ENCODE peak calls at places on chromosome 3, in nine cellular contexts. One of them, this sample, is unnamed.

GRCh38 chr3:35639251-35640185 is at the start of gene ARPP21:
- DNase-seq in AG04450: no peak
- DNase-seq in Panc1: no peak
- DNase-seq in iPS DF 6.9: no peak
- DNase-seq in tibial nerve: no peak
- DNase-seq in neural progenitor cell: peak; percentile 70
- DNase-seq in cardiac muscle cell: no peak
- DNase-seq in colonic mucosa: no peak
- DNase-seq in body of pancreas: no peak
- DNase-seq in this sample: no peak

GRCh38 chr3:131326307-131326706 is 55.3 kb upstream of the NUDT16 start:
- DNase-seq in AG04450: no peak
- DNase-seq in Panc1: no peak
- DNase-seq in iPS DF 6.9: no peak
- DNase-seq in tibial nerve: no peak
- DNase-seq in neural progenitor cell: no peak
- DNase-seq in cardiac muscle cell: peak; percentile 25
- DNase-seq in colonic mucosa: no peak
- DNase-seq in body of pancreas: no peak
- DNase-seq in this sample: no peak

GRCh38 chr3:185764168-185764988 is 60.5 kb downstream of the IGF2BP2 start:
- DNase-seq in AG04450: no peak
- DNase-seq in Panc1: no peak
- DNase-seq in iPS DF 6.9: no peak
- DNase-seq in tibial nerve: no peak
- DNase-seq in neural progenitor cell: peak; percentile 66
- DNase-seq in cardiac muscle cell: peak; percentile 48
- DNase-seq in colonic mucosa: no peak
- DNase-seq in body of pancreas: no peak
- DNase-seq in this sample: no peak

GRCh38 chr3:88192010-88192409 is 42.3 kb downstream of the C3orf38 start:
- DNase-seq in AG04450: no peak
- DNase-seq in Panc1: no peak
- DNase-seq in iPS DF 6.9: no peak
- DNase-seq in tibial nerve: no peak
- DNase-seq in neural progenitor cell: no peak
- DNase-seq in cardiac muscle cell: no peak
- DNase-seq in colonic mucosa: no peak
- DNase-seq in body of pancreas: no peak
- DNase-seq in this sample: no peak

GRCh38 chr3:194369522-194370279 is at the start of gene LRRC15:
- DNase-seq in AG04450: no peak
- DNase-seq in Panc1: no peak
- DNase-seq in iPS DF 6.9: no peak
- DNase-seq in tibial nerve: no peak
- DNase-seq in neural progenitor cell: peak; percentile 84
- DNase-seq in cardiac muscle cell: peak; percentile 41
- DNase-seq in colonic mucosa: peak; percentile 23
- DNase-seq in body of pancreas: no peak
- DNase-seq in this sample: peak; percentile 56

GRCh38 chr3:58973796-58974195 is 76.0 kb downstream of the CFAP20DC start:
- DNase-seq in AG04450: no peak
- DNase-seq in Panc1: no peak
- DNase-seq in iPS DF 6.9: no peak
- DNase-seq in tibial nerve: no peak
- DNase-seq in neural progenitor cell: no peak
- DNase-seq in cardiac muscle cell: peak; percentile 34
- DNase-seq in colonic mucosa: no peak
- DNase-seq in body of pancreas: no peak
- DNase-seq in this sample: no peak

GRCh38 chr3:65945953-65946352 is 92.8 kb downstream of the MAGI1 start:
- DNase-seq in AG04450: no peak
- DNase-seq in Panc1: no peak
- DNase-seq in iPS DF 6.9: no peak
- DNase-seq in tibial nerve: no peak
- DNase-seq in neural progenitor cell: no peak
- DNase-seq in cardiac muscle cell: no peak
- DNase-seq in colonic mucosa: no peak
- DNase-seq in body of pancreas: no peak
- DNase-seq in this sample: no peak

GRCh38 chr3:177721864-177722370 is 524.6 kb upstream of the TBL1XR1 start:
- DNase-seq in AG04450: no peak
- DNase-seq in Panc1: no peak
- DNase-seq in iPS DF 6.9: no peak
- DNase-seq in tibial nerve: no peak
- DNase-seq in neural progenitor cell: no peak
- DNase-seq in cardiac muscle cell: no peak
- DNase-seq in colonic mucosa: no peak
- DNase-seq in body of pancreas: no peak
- DNase-seq in this sample: no peak

GRCh38 chr3:117254990-117255389 is 545.4 kb downstream of the TUSC7 start:
- DNase-seq in AG04450: no peak
- DNase-seq in Panc1: no peak
- DNase-seq in iPS DF 6.9: no peak
- DNase-seq in tibial nerve: no peak
- DNase-seq in neural progenitor cell: no peak
- DNase-seq in cardiac muscle cell: no peak
- DNase-seq in colonic mucosa: no peak
- DNase-seq in body of pancreas: no peak
- DNase-seq in this sample: no peak

GRCh38 chr3:8069471-8069870 is 432.2 kb upstream of the LMCD1 start:
- DNase-seq in AG04450: no peak
- DNase-seq in Panc1: no peak
- DNase-seq in iPS DF 6.9: no peak
- DNase-seq in tibial nerve: no peak
- DNase-seq in neural progenitor cell: peak; percentile 3
- DNase-seq in cardiac muscle cell: no peak
- DNase-seq in colonic mucosa: no peak
- DNase-seq in body of pancreas: no peak
- DNase-seq in this sample: peak; percentile 12

GRCh38 chr3:43004282-43004681 is 25.2 kb downstream of the GASK1A start:
- DNase-seq in AG04450: no peak
- DNase-seq in Panc1: no peak
- DNase-seq in iPS DF 6.9: no peak
- DNase-seq in tibial nerve: no peak
- DNase-seq in neural progenitor cell: no peak
- DNase-seq in cardiac muscle cell: peak; percentile 25
- DNase-seq in colonic mucosa: no peak
- DNase-seq in body of pancreas: no peak
- DNase-seq in this sample: no peak

GRCh38 chr3:1477669-1478068 is 384.8 kb downstream of the CNTN6 start:
- DNase-seq in AG04450: no peak
- DNase-seq in Panc1: no peak
- DNase-seq in iPS DF 6.9: no peak
- DNase-seq in tibial nerve: no peak
- DNase-seq in neural progenitor cell: no peak
- DNase-seq in cardiac muscle cell: no peak
- DNase-seq in colonic mucosa: no peak
- DNase-seq in body of pancreas: no peak
- DNase-seq in this sample: no peak

GRCh38 chr3:72255191-72255590 is 470.2 kb upstream of the PROK2 start:
- DNase-seq in AG04450: no peak
- DNase-seq in Panc1: no peak
- DNase-seq in iPS DF 6.9: no peak
- DNase-seq in tibial nerve: no peak
- DNase-seq in neural progenitor cell: peak; percentile 35
- DNase-seq in cardiac muscle cell: peak; percentile 55
- DNase-seq in colonic mucosa: no peak
- DNase-seq in body of pancreas: peak; percentile 43
- DNase-seq in this sample: no peak

GRCh38 chr3:73401616-73402265 is 223.0 kb downstream of the PDZRN3 start:
- DNase-seq in AG04450: peak; percentile 42
- DNase-seq in Panc1: no peak
- DNase-seq in iPS DF 6.9: no peak
- DNase-seq in tibial nerve: no peak
- DNase-seq in neural progenitor cell: no peak
- DNase-seq in cardiac muscle cell: peak; percentile 66
- DNase-seq in colonic mucosa: peak; percentile 60
- DNase-seq in body of pancreas: peak; percentile 44
- DNase-seq in this sample: no peak

GRCh38 chr3:61018807-61019206 is 232.4 kb downstream of the FHIT start:
- DNase-seq in AG04450: no peak
- DNase-seq in Panc1: no peak
- DNase-seq in iPS DF 6.9: no peak
- DNase-seq in tibial nerve: no peak
- DNase-seq in neural progenitor cell: no peak
- DNase-seq in cardiac muscle cell: no peak
- DNase-seq in colonic mucosa: no peak
- DNase-seq in body of pancreas: no peak
- DNase-seq in this sample: no peak
- H3K4me3 ChIP-seq in AG04450: no peak overlapping the region
- H3K4me3 ChIP-seq in Panc1: no peak overlapping the region
- H3K4me3 ChIP-seq in iPS DF 6.9: no peak overlapping the region
- H3K4me3 ChIP-seq in tibial nerve: no peak overlapping the region
- H3K4me3 ChIP-seq in neural progenitor cell: no peak overlapping the region
- H3K4me3 ChIP-seq in cardiac muscle cell: no peak overlapping the region
- H3K4me3 ChIP-seq in colonic mucosa: no peak overlapping the region
- H3K4me3 ChIP-seq in body of pancreas: no peak overlapping the region
- H3K4me3 ChIP-seq in this sample: no peak overlapping the region

DNA sequence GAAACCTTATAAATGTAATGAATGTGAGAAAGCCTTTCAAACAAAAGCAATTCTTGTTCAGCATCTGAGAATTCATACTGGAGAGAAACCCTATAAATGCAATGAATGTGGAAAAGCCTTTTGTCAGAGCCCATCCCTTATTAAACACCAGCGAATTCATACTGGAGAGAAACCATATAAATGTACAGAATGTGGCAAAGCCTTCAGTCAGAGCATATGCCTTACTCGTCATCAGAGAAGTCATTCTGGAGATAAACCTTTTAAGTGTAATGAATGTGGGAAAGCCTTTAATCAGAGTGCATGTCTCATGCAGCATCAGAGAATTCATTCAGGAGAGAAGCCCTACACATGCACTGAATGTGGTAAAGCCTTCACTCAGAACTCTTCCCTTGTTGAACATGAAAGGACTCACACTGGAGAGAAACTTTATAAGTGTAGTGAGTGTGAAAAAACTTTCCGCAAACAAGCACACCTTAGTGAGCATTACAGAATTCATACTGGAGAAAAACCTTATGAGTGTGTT is 5.3 kb downstream of the ZNF501 start:
- DNase-seq in AG04450: no peak
- DNase-seq in Panc1: no peak
- DNase-seq in iPS DF 6.9: no peak
- DNase-seq in tibial nerve: no peak
- DNase-seq in neural progenitor cell: no peak
- DNase-seq in cardiac muscle cell: no peak
- DNase-seq in colonic mucosa: no peak
- DNase-seq in body of pancreas: no peak
- DNase-seq in this sample: no peak
- H3K9me3 ChIP-seq in AG04450: peaks cover 46% of the 10 kb centered on the region
- H3K9me3 ChIP-seq in Panc1: peaks cover 22% of the 10 kb centered on the region
- H3K9me3 ChIP-seq in iPS DF 6.9: peaks cover 3% of the 10 kb centered on the region
- H3K9me3 ChIP-seq in tibial nerve: peaks cover 93% of the 10 kb centered on the region
- H3K9me3 ChIP-seq in neural progenitor cell: peaks cover 55% of the 10 kb centered on the region
- H3K9me3 ChIP-seq in cardiac muscle cell: no peaks in the 10 kb centered on the region
- H3K9me3 ChIP-seq in colonic mucosa: peaks cover 23% of the 10 kb centered on the region
- H3K9me3 ChIP-seq in body of pancreas: peaks cover 59% of the 10 kb centered on the region
- H3K9me3 ChIP-seq in this sample: peaks cover 13% of the 10 kb centered on the region

DNA sequence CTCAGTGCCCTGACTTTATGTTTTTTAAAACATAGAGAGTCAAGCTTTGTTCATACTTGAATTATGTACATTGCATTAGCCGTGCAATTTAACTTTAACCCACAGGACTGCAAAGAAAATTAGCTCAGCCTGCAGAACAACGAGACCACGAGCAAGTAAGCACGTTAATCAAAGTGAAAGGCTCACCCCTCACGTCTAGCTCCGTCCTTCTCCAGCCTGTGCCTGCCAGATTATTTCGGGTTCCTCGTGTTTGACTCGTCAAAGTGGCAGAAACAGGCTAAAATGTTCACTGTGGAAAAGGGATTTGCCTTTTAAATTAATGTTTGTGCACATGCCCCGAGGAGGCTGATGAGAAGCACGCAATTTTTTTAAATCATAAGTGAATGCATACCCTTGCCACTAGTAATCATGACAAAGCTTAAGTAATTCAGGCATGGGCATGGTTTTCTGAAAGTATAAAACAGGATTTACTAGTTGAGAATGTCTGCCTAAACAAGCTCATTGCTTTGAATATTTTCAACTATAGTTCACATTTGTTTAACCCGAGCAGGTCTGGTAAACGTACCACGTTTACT is 15.3 kb downstream of the ZBTB38 start:
- DNase-seq in AG04450: no peak
- DNase-seq in Panc1: no peak
- DNase-seq in iPS DF 6.9: no peak
- DNase-seq in tibial nerve: no peak
- DNase-seq in neural progenitor cell: no peak
- DNase-seq in cardiac muscle cell: no peak
- DNase-seq in colonic mucosa: no peak
- DNase-seq in body of pancreas: no peak
- DNase-seq in this sample: peak; percentile 55
- H3K4me3 ChIP-seq in AG04450: peak overlapping the region; percentile 68
- H3K4me3 ChIP-seq in Panc1: no peak overlapping the region
- H3K4me3 ChIP-seq in iPS DF 6.9: no peak overlapping the region
- H3K4me3 ChIP-seq in tibial nerve: no peak overlapping the region
- H3K4me3 ChIP-seq in neural progenitor cell: no peak overlapping the region
- H3K4me3 ChIP-seq in cardiac muscle cell: no peak overlapping the region
- H3K4me3 ChIP-seq in colonic mucosa: no peak overlapping the region
- H3K4me3 ChIP-seq in body of pancreas: no peak overlapping the region
- H3K4me3 ChIP-seq in this sample: peak overlapping the region; percentile 0

DNA sequence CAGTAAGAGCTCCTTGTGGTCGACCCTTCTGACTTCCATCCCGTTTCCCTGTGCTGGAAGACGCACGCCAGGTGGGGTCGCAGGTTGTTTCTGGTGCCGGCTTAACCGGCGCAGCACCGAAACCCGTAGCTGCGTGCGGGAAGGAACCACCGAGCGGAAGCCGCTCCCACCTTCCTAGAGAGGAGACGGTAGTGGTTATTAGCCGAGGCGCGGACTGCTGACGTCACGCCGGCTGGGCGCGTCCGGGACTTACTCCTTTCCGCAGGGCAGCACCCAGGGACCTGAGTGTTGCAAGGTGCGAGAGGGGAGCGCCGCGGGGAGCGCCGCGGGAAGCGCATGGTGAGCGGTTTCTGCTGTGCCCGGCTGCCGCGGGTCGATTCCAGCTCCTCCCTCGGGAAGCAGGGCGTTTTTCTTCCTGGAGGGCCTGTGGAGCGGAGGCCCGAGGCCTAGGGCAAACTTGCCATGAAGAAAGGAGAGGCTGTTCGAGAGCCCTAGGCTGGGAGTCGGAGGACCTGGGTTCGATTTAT is at the start of gene ZNF501:
- DNase-seq in AG04450: peak; percentile 67
- DNase-seq in Panc1: no peak
- DNase-seq in iPS DF 6.9: peak; percentile 93
- DNase-seq in tibial nerve: peak; percentile 91
- DNase-seq in neural progenitor cell: peak; percentile 89
- DNase-seq in cardiac muscle cell: peak; percentile 97
- DNase-seq in colonic mucosa: peak; percentile 98
- DNase-seq in body of pancreas: peak; percentile 96
- DNase-seq in this sample: peak; percentile 95
- H3K9me3 ChIP-seq in AG04450: peaks cover 62% of the 10 kb centered on the region
- H3K9me3 ChIP-seq in Panc1: peaks cover 28% of the 10 kb centered on the region
- H3K9me3 ChIP-seq in iPS DF 6.9: peaks cover 5% of the 10 kb centered on the region
- H3K9me3 ChIP-seq in tibial nerve: peaks cover 75% of the 10 kb centered on the region
- H3K9me3 ChIP-seq in neural progenitor cell: peaks cover 42% of the 10 kb centered on the region
- H3K9me3 ChIP-seq in cardiac muscle cell: no peaks in the 10 kb centered on the region
- H3K9me3 ChIP-seq in colonic mucosa: peaks cover 10% of the 10 kb centered on the region
- H3K9me3 ChIP-seq in body of pancreas: peaks cover 38% of the 10 kb centered on the region
- H3K9me3 ChIP-seq in this sample: peaks cover 31% of the 10 kb centered on the region

GRCh38 chr3:97823081-97823480 is 1.3 kb downstream of the CRYBG3 start:
- DNase-seq in AG04450: no peak
- DNase-seq in Panc1: no peak
- DNase-seq in iPS DF 6.9: no peak
- DNase-seq in tibial nerve: no peak
- DNase-seq in neural progenitor cell: no peak
- DNase-seq in cardiac muscle cell: peak; percentile 2
- DNase-seq in colonic mucosa: no peak
- DNase-seq in body of pancreas: no peak
- DNase-seq in this sample: no peak
- H3K4me3 ChIP-seq in AG04450: peak overlapping the region; percentile 82
- H3K4me3 ChIP-seq in Panc1: peak overlapping the region; percentile 88
- H3K4me3 ChIP-seq in iPS DF 6.9: no peak overlapping the region
- H3K4me3 ChIP-seq in tibial nerve: peak overlapping the region; percentile 52
- H3K4me3 ChIP-seq in neural progenitor cell: peak overlapping the region; percentile 55
- H3K4me3 ChIP-seq in cardiac muscle cell: peak overlapping the region; percentile 86
- H3K4me3 ChIP-seq in colonic mucosa: peak overlapping the region; percentile 88
- H3K4me3 ChIP-seq in body of pancreas: peak overlapping the region; percentile 90
- H3K4me3 ChIP-seq in this sample: peak overlapping the region; percentile 71